ENCODE peak calls at places on chromosome 10, in ten cellular contexts. R is body of pancreas; V is GM23248; C is psoas muscle; X is fibroblast of the conjunctiva; J is stimulated activated CD4-positive, alpha-beta T cell treated with anti-CD3 and anti-CD28 coated beads, Interleukin-12 subunit alpha, Interleukin-12 subunit beta, amount 100 ng/mL, for 4 hours; K is heart right ventricle; G is pancreas; O is GM12865; M is EH. B is an unnamed sample.

GRCh38 chr10:91032614-91033248 is 111.8 kb upstream of the ANKRD1 start:
- DNase-seq in O (no peak), C (peak; percentile 27), V (peak; percentile 14), J (no peak), K (peak; percentile 33), M (peak; percentile 21), G (peak; percentile 18), X (peak; percentile 37), R (no peak), B (no peak)

GRCh38 chr10:77545585-77545984 is 92.0 kb downstream of the KCNMA1 start:
- DNase-seq in M (no peak), O (no peak), J (no peak), C (no peak), G (no peak), V (no peak), X (no peak), R (no peak), K (no peak), B (no peak)

GRCh38 chr10:59991661-59992060 is 85.3 kb upstream of the CCDC6 start:
- DNase-seq in J (no peak), R (peak; percentile 39), X (peak; percentile 10), M (peak; percentile 1), C (no peak), G (peak; percentile 56), V (peak; percentile 27), O (peak; percentile 47), K (no peak), B (no peak)

GRCh38 chr10:124913167-124913566 is 28.8 kb upstream of the ZRANB1 start:
- DNase-seq in G (no peak), X (no peak), R (no peak), K (no peak), M (no peak), J (no peak), C (no peak), V (no peak), O (no peak), B (no peak)

GRCh38 chr10:50388181-50388580 is 136.9 kb upstream of the ASAH2 start:
- DNase-seq in M (no peak), G (no peak), X (no peak), V (no peak), C (no peak), O (no peak), K (no peak), R (no peak), J (no peak), B (no peak)

GRCh38 chr10:4514445-4515108 is 311.4 kb upstream of the AKR1E2 start:
- DNase-seq in G (peak; percentile 33), K (peak; percentile 77), C (peak; percentile 68), M (no peak), V (peak; percentile 12), J (no peak), R (peak; percentile 18), X (no peak), O (peak; percentile 55), B (peak; percentile 76)

GRCh38 chr10:85851300-85851699 is 515.3 kb downstream of the GRID1 start:
- DNase-seq in V (peak; percentile 6), G (no peak), M (peak; percentile 68), J (no peak), X (no peak), K (no peak), R (no peak), C (no peak), O (no peak), B (no peak)

GRCh38 chr10:132938472-132939329 is 3.7 kb downstream of the CFAP46 start:
- DNase-seq in X (no peak), C (no peak), M (no peak), J (no peak), R (no peak), O (no peak), V (peak; percentile 33), G (no peak), K (no peak), B (no peak)

GRCh38 chr10:116566932-116567331 is 21.2 kb downstream of the PNLIP start:
- DNase-seq in X (no peak), C (no peak), K (no peak), O (no peak), V (no peak), G (no peak), R (no peak), M (no peak), J (no peak), B (no peak)

GRCh38 chr10:74930962-74931361 is 104.6 kb downstream of the KAT6B start:
- DNase-seq in O (no peak), C (no peak), R (no peak), K (no peak), J (no peak), M (no peak), V (no peak), X (no peak), G (no peak), B (no peak)

GRCh38 chr10:100760726-100761125 is 15.3 kb downstream of the PAX2 start:
- DNase-seq in G (no peak), R (no peak), O (no peak), M (no peak), J (no peak), V (no peak), K (no peak), X (no peak), C (no peak), B (no peak)

GRCh38 chr10:494149-494542 is 195.3 kb downstream of the DIP2C start:
- DNase-seq in K (no peak), M (no peak), X (no peak), C (no peak), O (no peak), J (no peak), V (no peak), G (no peak), R (no peak), B (no peak)

GRCh38 chr10:108060246-108060645 is 895.7 kb upstream of the SORCS1 start:
- DNase-seq in J (no peak), C (no peak), R (no peak), O (no peak), X (no peak), K (no peak), V (peak; percentile 42), G (no peak), M (no peak), B (no peak)

GRCh38 chr10:114315566-114316420 is 76.7 kb downstream of the VWA2 start:
- DNase-seq in M (no peak), C (no peak), V (no peak), J (no peak), G (no peak), K (no peak), X (no peak), O (no peak), R (no peak), B (no peak)

GRCh38 chr10:117755615-117756014 is 213.1 kb downstream of the EMX2 start:
- DNase-seq in C (no peak), J (no peak), G (no peak), O (no peak), R (no peak), M (no peak), K (no peak), V (no peak), X (no peak), B (no peak)

GRCh38 chr10:51063659-51064535 is 10.4 kb upstream of the PRKG1 start:
- DNase-seq in M (peak; percentile 67), X (peak; percentile 46), R (no peak), K (no peak), J (no peak), O (peak; percentile 11), G (no peak), C (no peak), V (peak; percentile 71), B (no peak)

GRCh38 chr10:44913312-44914079 is 2.4 kb downstream of the TMEM72 start:
- DNase-seq in J (peak; percentile 19), O (no peak), M (no peak), G (no peak), K (no peak), X (no peak), V (no peak), C (no peak), R (no peak), B (no peak)

GRCh38 chr10:101643546-101643945 is 51.4 kb downstream of the FBXW4 start:
- DNase-seq in J (no peak), X (no peak), C (no peak), R (no peak), V (no peak), G (no peak), M (no peak), O (no peak), K (no peak), B (no peak)

GRCh38 chr10:89213191-89213808 is 6.2 kb upstream of the CH25H start:
- DNase-seq in C (no peak), M (peak; percentile 56), R (no peak), O (peak; percentile 46), J (no peak), K (no peak), X (no peak), V (peak; percentile 79), G (no peak), B (no peak)

GRCh38 chr10:25694206-25694933 is 239.7 kb upstream of the MYO3A start:
- DNase-seq in X (no peak), G (no peak), C (no peak), K (no peak), M (no peak), V (no peak), R (no peak), J (no peak), O (no peak), B (no peak)

GRCh38 chr10:21161647-21162046 is 264.5 kb upstream of the NEBL start:
- DNase-seq in G (no peak), X (no peak), R (no peak), C (no peak), K (no peak), M (no peak), J (no peak), O (no peak), V (no peak), B (no peak)

GRCh38 chr10:28677889-28678686 is 767 bp downstream of the BAMBI start:
- DNase-seq in G (peak; percentile 24), X (no peak), R (peak; percentile 23), V (peak; percentile 47), M (peak; percentile 52), C (peak; percentile 25), K (no peak), J (peak; percentile 29), O (peak; percentile 9), B (peak; percentile 66)

GRCh38 chr10:125389648-125390047 is 229.3 kb upstream of the CTBP2 start:
- DNase-seq in C (no peak), J (no peak), G (no peak), O (no peak), M (no peak), R (no peak), K (no peak), X (no peak), V (no peak), B (no peak)

GRCh38 chr10:46285300-46285699 is 1.5 kb upstream of the ANTXRL start:
- DNase-seq in V (no peak), J (no peak), M (no peak), G (no peak), R (no peak), X (no peak), O (no peak), C (no peak), K (no peak), B (no peak)

GRCh38 chr10:96496281-96496925 is 17.3 kb downstream of the TLL2 start:
- DNase-seq in J (no peak), M (peak; percentile 56), O (peak; percentile 11), K (no peak), R (no peak), V (peak; percentile 65), C (no peak), G (no peak), X (no peak), B (no peak)

GRCh38 chr10:114274616-114275453 is 35.8 kb downstream of the VWA2 start:
- DNase-seq in C (no peak), K (no peak), M (no peak), X (no peak), O (no peak), R (no peak), J (no peak), G (no peak), V (no peak), B (no peak)

GRCh38 chr10:123888751-123889150 is 2.9 kb downstream of the CPXM2 start:
- DNase-seq in G (no peak), C (no peak), X (no peak), O (no peak), M (no peak), K (no peak), J (no peak), R (no peak), V (no peak), B (no peak)

GRCh38 chr10:49139000-49139865 is 5.4 kb upstream of the FAM170B start:
- DNase-seq in G (no peak), K (peak; percentile 13), R (no peak), C (no peak), O (no peak), X (no peak), M (peak; percentile 95), J (no peak), V (peak; percentile 89), B (no peak)

B was measured in Right ventricle myocardium superior.